ENCODE peak calls at places on chromosome 16, in seven cellular contexts. One of them, this sample, is unnamed.

GRCh38 chr16:1458336-1458976 is 14.1 kb upstream of the CCDC154 start:
- ATAC-seq in gastrocnemius medialis: no peak
- ATAC-seq in natural killer cell treated with Interleukin-12 subunit alpha and Interleukin-12 subunit beta and Interleukin-15 and Interleukin-18, amount 100 ng/mL, for 72 hours: peak
- ATAC-seq in right lobe of liver: no peak
- ATAC-seq in WTC11: no peak
- ATAC-seq in T-cell: no peak
- ATAC-seq in upper lobe of right lung: no peak
- ATAC-seq in this sample: no peak

GRCh38 chr16:56409195-56409594 is 16.1 kb downstream of the AMFR start:
- ATAC-seq in gastrocnemius medialis: peak
- ATAC-seq in right lobe of liver: peak
- ATAC-seq in upper lobe of right lung: no peak
- ATAC-seq in T-cell: no peak
- ATAC-seq in natural killer cell treated with Interleukin-12 subunit alpha and Interleukin-12 subunit beta and Interleukin-15 and Interleukin-18, amount 100 ng/mL, for 72 hours: no peak
- ATAC-seq in WTC11: no peak
- ATAC-seq in this sample: peak

GRCh38 chr16:1278456-1278855 is 22.6 kb downstream of the TPSD1 start:
- ATAC-seq in gastrocnemius medialis: no peak
- ATAC-seq in T-cell: no peak
- ATAC-seq in WTC11: peak
- ATAC-seq in right lobe of liver: no peak
- ATAC-seq in upper lobe of right lung: no peak
- ATAC-seq in natural killer cell treated with Interleukin-12 subunit alpha and Interleukin-12 subunit beta and Interleukin-15 and Interleukin-18, amount 100 ng/mL, for 72 hours: no peak
- ATAC-seq in this sample: no peak

GRCh38 chr16:89365044-89365467 is 125.3 kb downstream of the ANKRD11 start:
- ATAC-seq in T-cell: no peak
- ATAC-seq in upper lobe of right lung: no peak
- ATAC-seq in right lobe of liver: no peak
- ATAC-seq in gastrocnemius medialis: no peak
- ATAC-seq in WTC11: no peak
- ATAC-seq in natural killer cell treated with Interleukin-12 subunit alpha and Interleukin-12 subunit beta and Interleukin-15 and Interleukin-18, amount 100 ng/mL, for 72 hours: peak
- ATAC-seq in this sample: no peak

GRCh38 chr16:75591001-75591852 is 25.0 kb downstream of the GABARAPL2 start:
- ATAC-seq in WTC11: no peak
- ATAC-seq in natural killer cell treated with Interleukin-12 subunit alpha and Interleukin-12 subunit beta and Interleukin-15 and Interleukin-18, amount 100 ng/mL, for 72 hours: no peak
- ATAC-seq in gastrocnemius medialis: peak
- ATAC-seq in upper lobe of right lung: peak
- ATAC-seq in right lobe of liver: no peak
- ATAC-seq in T-cell: no peak
- ATAC-seq in this sample: no peak

GRCh38 chr16:28053461-28053860 is 10.1 kb downstream of the GSG1L start:
- ATAC-seq in upper lobe of right lung: no peak
- ATAC-seq in right lobe of liver: no peak
- ATAC-seq in natural killer cell treated with Interleukin-12 subunit alpha and Interleukin-12 subunit beta and Interleukin-15 and Interleukin-18, amount 100 ng/mL, for 72 hours: peak
- ATAC-seq in gastrocnemius medialis: no peak
- ATAC-seq in T-cell: no peak
- ATAC-seq in WTC11: no peak
- ATAC-seq in this sample: no peak

GRCh38 chr16:75257886-75258806 is 6.7 kb upstream of the BCAR1 start:
- ATAC-seq in T-cell: no peak
- ATAC-seq in upper lobe of right lung: no peak
- ATAC-seq in gastrocnemius medialis: no peak
- ATAC-seq in right lobe of liver: no peak
- ATAC-seq in natural killer cell treated with Interleukin-12 subunit alpha and Interleukin-12 subunit beta and Interleukin-15 and Interleukin-18, amount 100 ng/mL, for 72 hours: no peak
- ATAC-seq in WTC11: no peak
- ATAC-seq in this sample: no peak

GRCh38 chr16:559411-560207 is 585 bp upstream of the PRR35 start:
- ATAC-seq in right lobe of liver: no peak
- ATAC-seq in gastrocnemius medialis: no peak
- ATAC-seq in WTC11: peak
- ATAC-seq in upper lobe of right lung: no peak
- ATAC-seq in T-cell: no peak
- ATAC-seq in natural killer cell treated with Interleukin-12 subunit alpha and Interleukin-12 subunit beta and Interleukin-15 and Interleukin-18, amount 100 ng/mL, for 72 hours: no peak
- ATAC-seq in this sample: no peak

GRCh38 chr16:31870809-31871208 is 2.8 kb upstream of the ZNF267 start:
- ATAC-seq in upper lobe of right lung: no peak
- ATAC-seq in natural killer cell treated with Interleukin-12 subunit alpha and Interleukin-12 subunit beta and Interleukin-15 and Interleukin-18, amount 100 ng/mL, for 72 hours: no peak
- ATAC-seq in right lobe of liver: no peak
- ATAC-seq in WTC11: no peak
- ATAC-seq in T-cell: no peak
- ATAC-seq in gastrocnemius medialis: no peak
- ATAC-seq in this sample: no peak

GRCh38 chr16:71564377-71564967 is 12.4 kb downstream of the TAT start:
- ATAC-seq in WTC11: peak
- ATAC-seq in natural killer cell treated with Interleukin-12 subunit alpha and Interleukin-12 subunit beta and Interleukin-15 and Interleukin-18, amount 100 ng/mL, for 72 hours: no peak
- ATAC-seq in gastrocnemius medialis: no peak
- ATAC-seq in upper lobe of right lung: peak
- ATAC-seq in T-cell: no peak
- ATAC-seq in right lobe of liver: no peak
- ATAC-seq in this sample: peak

GRCh38 chr16:80330803-80331202 is 210.0 kb upstream of the DYNLRB2 start:
- ATAC-seq in upper lobe of right lung: no peak
- ATAC-seq in WTC11: no peak
- ATAC-seq in right lobe of liver: peak
- ATAC-seq in T-cell: no peak
- ATAC-seq in gastrocnemius medialis: no peak
- ATAC-seq in natural killer cell treated with Interleukin-12 subunit alpha and Interleukin-12 subunit beta and Interleukin-15 and Interleukin-18, amount 100 ng/mL, for 72 hours: no peak
- ATAC-seq in this sample: no peak

GRCh38 chr16:24976971-24977672 is 38.0 kb downstream of the ARHGAP17 start:
- ATAC-seq in T-cell: no peak
- ATAC-seq in WTC11: no peak
- ATAC-seq in natural killer cell treated with Interleukin-12 subunit alpha and Interleukin-12 subunit beta and Interleukin-15 and Interleukin-18, amount 100 ng/mL, for 72 hours: no peak
- ATAC-seq in right lobe of liver: no peak
- ATAC-seq in upper lobe of right lung: no peak
- ATAC-seq in gastrocnemius medialis: no peak
- ATAC-seq in this sample: no peak

GRCh38 chr16:48539485-48540221 is 70.3 kb downstream of the N4BP1 start:
- ATAC-seq in WTC11: peak
- ATAC-seq in right lobe of liver: no peak
- ATAC-seq in upper lobe of right lung: no peak
- ATAC-seq in natural killer cell treated with Interleukin-12 subunit alpha and Interleukin-12 subunit beta and Interleukin-15 and Interleukin-18, amount 100 ng/mL, for 72 hours: no peak
- ATAC-seq in T-cell: no peak
- ATAC-seq in gastrocnemius medialis: no peak
- ATAC-seq in this sample: no peak

GRCh38 chr16:16083421-16084156 is 134.2 kb downstream of the ABCC1 start:
- ATAC-seq in natural killer cell treated with Interleukin-12 subunit alpha and Interleukin-12 subunit beta and Interleukin-15 and Interleukin-18, amount 100 ng/mL, for 72 hours: peak
- ATAC-seq in right lobe of liver: no peak
- ATAC-seq in gastrocnemius medialis: peak
- ATAC-seq in T-cell: no peak
- ATAC-seq in WTC11: no peak
- ATAC-seq in upper lobe of right lung: no peak
- ATAC-seq in this sample: no peak

GRCh38 chr16:57446530-57447141 is 549 bp downstream of the CIAPIN1 start:
- ATAC-seq in right lobe of liver: peak
- ATAC-seq in T-cell: peak
- ATAC-seq in upper lobe of right lung: peak
- ATAC-seq in natural killer cell treated with Interleukin-12 subunit alpha and Interleukin-12 subunit beta and Interleukin-15 and Interleukin-18, amount 100 ng/mL, for 72 hours: peak
- ATAC-seq in WTC11: peak
- ATAC-seq in gastrocnemius medialis: peak
- ATAC-seq in this sample: peak

GRCh38 chr16:67718668-67719047 is 458 bp downstream of the GFOD2 start:
- ATAC-seq in natural killer cell treated with Interleukin-12 subunit alpha and Interleukin-12 subunit beta and Interleukin-15 and Interleukin-18, amount 100 ng/mL, for 72 hours: peak
- ATAC-seq in upper lobe of right lung: no peak
- ATAC-seq in gastrocnemius medialis: no peak
- ATAC-seq in right lobe of liver: no peak
- ATAC-seq in WTC11: peak
- ATAC-seq in T-cell: peak
- ATAC-seq in this sample: peak

GRCh38 chr16:86316967-86317616 is 193.2 kb upstream of the FOXF1 start:
- ATAC-seq in right lobe of liver: no peak
- ATAC-seq in WTC11: peak
- ATAC-seq in natural killer cell treated with Interleukin-12 subunit alpha and Interleukin-12 subunit beta and Interleukin-15 and Interleukin-18, amount 100 ng/mL, for 72 hours: peak
- ATAC-seq in gastrocnemius medialis: no peak
- ATAC-seq in upper lobe of right lung: no peak
- ATAC-seq in T-cell: peak
- ATAC-seq in this sample: no peak

GRCh38 chr16:14278749-14279148 is 207.6 kb downstream of the MRTFB start:
- ATAC-seq in natural killer cell treated with Interleukin-12 subunit alpha and Interleukin-12 subunit beta and Interleukin-15 and Interleukin-18, amount 100 ng/mL, for 72 hours: no peak
- ATAC-seq in right lobe of liver: no peak
- ATAC-seq in gastrocnemius medialis: no peak
- ATAC-seq in upper lobe of right lung: peak
- ATAC-seq in WTC11: no peak
- ATAC-seq in T-cell: no peak
- ATAC-seq in this sample: no peak

GRCh38 chr16:11175850-11176341 is 80.1 kb downstream of the SOCS1 start:
- ATAC-seq in WTC11: no peak
- ATAC-seq in T-cell: no peak
- ATAC-seq in upper lobe of right lung: no peak
- ATAC-seq in natural killer cell treated with Interleukin-12 subunit alpha and Interleukin-12 subunit beta and Interleukin-15 and Interleukin-18, amount 100 ng/mL, for 72 hours: peak
- ATAC-seq in right lobe of liver: no peak
- ATAC-seq in gastrocnemius medialis: no peak
- ATAC-seq in this sample: no peak

GRCh38 chr16:57413301-57413730 is 8.7 kb downstream of the CCL17 start:
- ATAC-seq in T-cell: no peak
- ATAC-seq in WTC11: no peak
- ATAC-seq in gastrocnemius medialis: no peak
- ATAC-seq in right lobe of liver: no peak
- ATAC-seq in natural killer cell treated with Interleukin-12 subunit alpha and Interleukin-12 subunit beta and Interleukin-15 and Interleukin-18, amount 100 ng/mL, for 72 hours: no peak
- ATAC-seq in upper lobe of right lung: no peak
- ATAC-seq in this sample: peak

GRCh38 chr16:55487048-55487803 is 8.2 kb downstream of the MMP2 start:
- ATAC-seq in gastrocnemius medialis: peak
- ATAC-seq in T-cell: no peak
- ATAC-seq in right lobe of liver: no peak
- ATAC-seq in natural killer cell treated with Interleukin-12 subunit alpha and Interleukin-12 subunit beta and Interleukin-15 and Interleukin-18, amount 100 ng/mL, for 72 hours: no peak
- ATAC-seq in upper lobe of right lung: no peak
- ATAC-seq in WTC11: no peak
- ATAC-seq in this sample: no peak

GRCh38 chr16:46612121-46612520 is 9.1 kb downstream of the SHCBP1 start:
- ATAC-seq in natural killer cell treated with Interleukin-12 subunit alpha and Interleukin-12 subunit beta and Interleukin-15 and Interleukin-18, amount 100 ng/mL, for 72 hours: no peak
- ATAC-seq in upper lobe of right lung: no peak
- ATAC-seq in WTC11: no peak
- ATAC-seq in right lobe of liver: no peak
- ATAC-seq in T-cell: no peak
- ATAC-seq in gastrocnemius medialis: no peak
- ATAC-seq in this sample: no peak

GRCh38 chr16:9097266-9098219 is 6.1 kb downstream of the HAPSTR1 start:
- ATAC-seq in upper lobe of right lung: no peak
- ATAC-seq in WTC11: no peak
- ATAC-seq in T-cell: no peak
- ATAC-seq in gastrocnemius medialis: no peak
- ATAC-seq in right lobe of liver: no peak
- ATAC-seq in natural killer cell treated with Interleukin-12 subunit alpha and Interleukin-12 subunit beta and Interleukin-15 and Interleukin-18, amount 100 ng/mL, for 72 hours: no peak
- ATAC-seq in this sample: no peak

GRCh38 chr16:17303101-17303500 is 167.7 kb downstream of the XYLT1 start:
- ATAC-seq in WTC11: no peak
- ATAC-seq in right lobe of liver: no peak
- ATAC-seq in gastrocnemius medialis: no peak
- ATAC-seq in T-cell: no peak
- ATAC-seq in upper lobe of right lung: no peak
- ATAC-seq in natural killer cell treated with Interleukin-12 subunit alpha and Interleukin-12 subunit beta and Interleukin-15 and Interleukin-18, amount 100 ng/mL, for 72 hours: no peak
- ATAC-seq in this sample: no peak

GRCh38 chr16:70427786-70428177 is 11.1 kb downstream of the ST3GAL2 start:
- ATAC-seq in gastrocnemius medialis: no peak
- ATAC-seq in natural killer cell treated with Interleukin-12 subunit alpha and Interleukin-12 subunit beta and Interleukin-15 and Interleukin-18, amount 100 ng/mL, for 72 hours: no peak
- ATAC-seq in upper lobe of right lung: no peak
- ATAC-seq in WTC11: no peak
- ATAC-seq in T-cell: no peak
- ATAC-seq in right lobe of liver: no peak
- ATAC-seq in this sample: peak

GRCh38 chr16:4319454-4319853 is 3.6 kb downstream of the GLIS2 start:
- ATAC-seq in gastrocnemius medialis: no peak
- ATAC-seq in natural killer cell treated with Interleukin-12 subunit alpha and Interleukin-12 subunit beta and Interleukin-15 and Interleukin-18, amount 100 ng/mL, for 72 hours: no peak
- ATAC-seq in WTC11: no peak
- ATAC-seq in upper lobe of right lung: no peak
- ATAC-seq in T-cell: peak
- ATAC-seq in right lobe of liver: no peak
- ATAC-seq in this sample: peak

GRCh38 chr16:3781421-3781820 is 64.1 kb upstream of the TRAP1 start:
- ATAC-seq in natural killer cell treated with Interleukin-12 subunit alpha and Interleukin-12 subunit beta and Interleukin-15 and Interleukin-18, amount 100 ng/mL, for 72 hours: no peak
- ATAC-seq in WTC11: no peak
- ATAC-seq in gastrocnemius medialis: no peak
- ATAC-seq in upper lobe of right lung: no peak
- ATAC-seq in right lobe of liver: no peak
- ATAC-seq in T-cell: no peak
- ATAC-seq in this sample: no peak

GRCh38 chr16:740459-740763 is 386 bp downstream of the CIAO3 start:
- ATAC-seq in right lobe of liver: peak
- ATAC-seq in gastrocnemius medialis: peak
- ATAC-seq in WTC11: no peak
- ATAC-seq in T-cell: peak
- ATAC-seq in natural killer cell treated with Interleukin-12 subunit alpha and Interleukin-12 subunit beta and Interleukin-15 and Interleukin-18, amount 100 ng/mL, for 72 hours: peak
- ATAC-seq in upper lobe of right lung: peak
- ATAC-seq in this sample: peak

GRCh38 chr16:46885960-46886763 is 2.0 kb downstream of the GPT2 start:
- ATAC-seq in right lobe of liver: peak
- ATAC-seq in WTC11: no peak
- ATAC-seq in T-cell: no peak
- ATAC-seq in upper lobe of right lung: no peak
- ATAC-seq in natural killer cell treated with Interleukin-12 subunit alpha and Interleukin-12 subunit beta and Interleukin-15 and Interleukin-18, amount 100 ng/mL, for 72 hours: no peak
- ATAC-seq in gastrocnemius medialis: peak
- ATAC-seq in this sample: peak

GRCh38 chr16:31508706-31509523 is 724 bp upstream of the RUSF1 start:
- ATAC-seq in natural killer cell treated with Interleukin-12 subunit alpha and Interleukin-12 subunit beta and Interleukin-15 and Interleukin-18, amount 100 ng/mL, for 72 hours: no peak
- ATAC-seq in upper lobe of right lung: no peak
- ATAC-seq in T-cell: no peak
- ATAC-seq in gastrocnemius medialis: peak
- ATAC-seq in WTC11: no peak
- ATAC-seq in right lobe of liver: no peak
- ATAC-seq in this sample: no peak

GRCh38 chr16:3868967-3869366 is 11.5 kb downstream of the CREBBP start:
- ATAC-seq in right lobe of liver: no peak
- ATAC-seq in T-cell: no peak
- ATAC-seq in natural killer cell treated with Interleukin-12 subunit alpha and Interleukin-12 subunit beta and Interleukin-15 and Interleukin-18, amount 100 ng/mL, for 72 hours: no peak
- ATAC-seq in gastrocnemius medialis: no peak
- ATAC-seq in WTC11: no peak
- ATAC-seq in upper lobe of right lung: no peak
- ATAC-seq in this sample: no peak

GRCh38 chr16:48608871-48609452 is 1.0 kb downstream of the N4BP1 start:
- ATAC-seq in right lobe of liver: no peak
- ATAC-seq in WTC11: no peak
- ATAC-seq in gastrocnemius medialis: no peak
- ATAC-seq in T-cell: no peak
- ATAC-seq in natural killer cell treated with Interleukin-12 subunit alpha and Interleukin-12 subunit beta and Interleukin-15 and Interleukin-18, amount 100 ng/mL, for 72 hours: no peak
- ATAC-seq in upper lobe of right lung: no peak
- ATAC-seq in this sample: no peak

GRCh38 chr16:1378804-1379053 is 27.0 kb downstream of the GNPTG start:
- ATAC-seq in natural killer cell treated with Interleukin-12 subunit alpha and Interleukin-12 subunit beta and Interleukin-15 and Interleukin-18, amount 100 ng/mL, for 72 hours: no peak
- ATAC-seq in WTC11: no peak
- ATAC-seq in right lobe of liver: no peak
- ATAC-seq in T-cell: no peak
- ATAC-seq in gastrocnemius medialis: no peak
- ATAC-seq in upper lobe of right lung: no peak
- ATAC-seq in this sample: no peak

This sample was measured in esophagus mucosa.